ENCODE peak calls at places on chromosomes 12 and 14, in four cellular contexts. T is WTC11, F is IMR-90, H is MCF 10A. V is an unnamed sample.

GRCh38 chr12:121789233-121789781 is 4.2 kb downstream of the RHOF start:
- DNase-seq in T (no peak), F (no peak), H (no peak), V (no peak)

GRCh38 chr14:64440494-64440893 is 24.8 kb upstream of the AKAP5 start:
- DNase-seq in T (no peak), F (peak), H (no peak), V (no peak)

GRCh38 chr12:99600388-99600787 is 47.2 kb upstream of the GARIN6 start:
- DNase-seq in T (no peak), F (no peak), H (no peak), V (no peak)

GRCh38 chr12:118237908-118238307 is 102.0 kb downstream of the PEBP1 start:
- DNase-seq in T (no peak), F (peak), H (peak), V (peak)

GRCh38 chr12:92290016-92290685 is 144.5 kb upstream of the BTG1 start:
- DNase-seq in T (no peak), F (peak), H (no peak), V (peak)

GRCh38 chr14:72906316-72906715 is 12.4 kb upstream of the DPF3 start:
- DNase-seq in T (no peak), F (peak), H (no peak), V (no peak)

GRCh38 chr14:68856572-68856971 is 63.7 kb upstream of the ZFP36L1 start:
- DNase-seq in T (no peak), F (no peak), H (no peak), V (no peak)

GRCh38 chr12:19444097-19444496 is 4.8 kb downstream of the AEBP2 start:
- DNase-seq in T (no peak), F (peak), H (no peak), V (peak)

GRCh38 chr12:88895634-88896033 is 315.4 kb upstream of the KITLG start:
- DNase-seq in T (no peak), F (peak), H (no peak), V (peak)

GRCh38 chr12:79886917-79887519 is 47.9 kb downstream of the PPP1R12A start:
- DNase-seq in T (no peak), F (peak), H (peak), V (peak)

GRCh38 chr12:4579305-4580097 is 17.5 kb downstream of the DYRK4 start:
- DNase-seq in T (no peak), F (peak), H (no peak), V (peak)

GRCh38 chr14:77040995-77041744 is 12.7 kb upstream of the IRF2BPL start:
- DNase-seq in T (no peak), F (no peak), H (no peak), V (no peak)

GRCh38 chr14:97456958-97457357 is 659.8 kb downstream of the VRK1 start:
- DNase-seq in T (no peak), F (no peak), H (peak), V (peak)

GRCh38 chr14:30005114-30005698 is 77.6 kb upstream of the PRKD1 start:
- DNase-seq in T (no peak), F (peak), H (peak), V (peak)
- TF ChIP-seq CTCF in T (peak), F (peak), H (peak), V (peak)

GRCh38 chr14:40417777-40418401 is 985.7 kb upstream of the FBXO33 start:
- DNase-seq in T (peak), F (no peak), H (peak), V (no peak)
- TF ChIP-seq CTCF in T (peak), F (no peak), H (peak), V (peak)

DNA sequence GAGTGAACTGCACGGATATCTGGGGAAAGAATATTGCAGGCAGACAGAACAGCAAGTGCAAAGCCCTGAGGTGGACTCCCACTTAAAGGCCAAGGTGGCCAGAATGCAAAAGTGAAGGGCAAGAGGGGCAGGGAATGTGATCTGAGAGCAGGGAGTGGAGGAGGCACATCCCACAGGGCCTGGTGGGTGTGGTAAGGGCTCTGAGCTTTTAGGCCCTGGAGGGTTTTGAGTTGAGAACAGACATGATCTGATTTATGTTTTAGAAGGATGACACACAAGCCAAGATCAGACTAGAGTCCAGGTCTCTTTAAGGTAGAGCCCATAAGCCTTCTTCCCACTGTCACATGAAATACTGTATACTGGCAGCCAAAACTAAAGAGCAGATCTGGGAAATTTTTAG is 162.5 kb downstream of the SLC38A4 start:
- DNase-seq in T (no peak), F (no peak), H (peak), V (peak)
- TF ChIP-seq CTCF in T (no peak), F (no peak), H (no peak), V (no peak)

GRCh38 chr12:104958009-104958945 is at the start of gene SLC41A2:
- DNase-seq in T (peak), F (peak), H (peak), V (peak)
- TF ChIP-seq CTCF in T (no peak), F (peak), H (peak), V (peak)

GRCh38 chr12:72869025-72869424 is 596.9 kb downstream of the TRHDE start:
- DNase-seq in T (no peak), F (no peak), H (no peak), V (no peak)
- TF ChIP-seq CTCF in T (no peak), F (no peak), H (no peak), V (no peak)

DNA sequence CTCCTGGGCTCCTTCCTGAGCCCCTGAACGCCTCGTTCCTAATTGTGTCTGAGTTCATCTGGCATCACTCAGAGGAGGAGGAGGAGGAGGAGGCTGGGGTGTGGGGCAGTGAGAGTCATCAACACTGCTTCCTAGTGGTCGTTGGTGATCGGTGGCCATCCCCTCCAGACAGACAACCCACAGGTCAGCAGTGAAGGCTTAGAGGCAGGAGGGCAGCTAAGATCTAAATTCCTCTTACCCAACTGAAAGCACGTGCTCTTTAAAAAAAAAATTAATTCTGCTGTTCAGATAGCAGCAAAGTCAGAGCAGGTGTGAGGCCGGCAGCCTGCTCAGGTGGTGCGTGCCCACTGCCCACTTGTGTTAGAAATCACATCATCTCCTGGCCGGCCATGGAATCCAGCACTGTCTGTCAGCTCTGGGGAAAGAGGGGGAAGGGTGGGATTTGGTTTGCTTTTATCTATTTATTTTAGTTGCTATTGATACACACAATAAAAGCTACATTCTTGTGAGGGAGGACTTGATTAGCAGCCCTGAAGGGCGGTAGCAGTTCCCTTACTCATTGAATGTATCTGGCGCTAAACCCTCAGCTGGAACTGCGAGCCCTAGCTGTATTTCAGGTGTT is 46.6 kb downstream of the PPP2R5C start:
- DNase-seq in T (peak), F (no peak), H (no peak), V (no peak)
- TF ChIP-seq CTCF in T (no peak), F (no peak), H (no peak), V (no peak)

GRCh38 chr14:100140452-100141132 is 18.9 kb downstream of the DEGS2 start:
- DNase-seq in T (peak), F (peak), H (no peak), V (peak)
- TF ChIP-seq CTCF in T (peak), F (peak), H (no peak), V (peak)

DNA sequence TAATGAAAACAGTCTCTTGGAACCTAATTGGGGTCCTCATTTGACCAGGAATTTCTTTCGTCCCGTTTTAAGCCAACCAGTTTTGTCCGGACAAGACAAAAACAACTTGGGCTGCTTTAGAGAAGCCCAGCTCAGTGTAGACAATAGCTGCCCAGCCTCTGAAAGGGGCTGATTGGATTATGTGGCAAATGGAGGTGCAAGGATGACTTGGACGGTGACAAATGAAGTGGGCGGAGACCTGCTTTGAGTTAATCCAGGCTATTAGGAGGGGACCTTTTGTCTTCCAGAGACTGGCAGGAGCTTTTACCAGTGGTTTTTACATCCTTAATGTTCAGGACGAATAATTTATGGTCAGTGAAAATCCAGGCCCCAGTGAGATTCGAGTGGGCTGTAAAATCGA is 4.8 kb downstream of the MEG3 start:
- DNase-seq in T (no peak), F (no peak), H (no peak), V (no peak)
- TF ChIP-seq CTCF in T (no peak), F (no peak), H (no peak), V (no peak)

V was measured in bronchial epithelial cell.